ENCODE peak calls at places on chromosomes 11 and 22, in four cellular contexts. B is mesenchymal stem cell, F is PC-9, I is GM23338. C is an unnamed sample.

GRCh38 chr22:46561435-46561905 is 24.1 kb upstream of the CELSR1 start:
- DNase-seq in B (no peak), F (peak; percentile 82), I (peak; percentile 78), C (peak; percentile 85)

GRCh38 chr22:17924735-17925727 is 99.3 kb downstream of the MICAL3 start:
- DNase-seq in B (no peak), F (no peak), I (no peak), C (peak; percentile 34)

GRCh38 chr11:3081386-3081751 is 24.1 kb upstream of the CARS1 start:
- DNase-seq in B (no peak), F (no peak), I (no peak), C (no peak)

GRCh38 chr11:43944761-43945311 is 2.4 kb downstream of the C11orf96 start:
- DNase-seq in B (peak; percentile 75), F (no peak), I (peak; percentile 78), C (peak; percentile 66)

GRCh38 chr22:28601915-28602314 is 77.7 kb downstream of the TTC28 start:
- DNase-seq in B (no peak), F (no peak), I (no peak), C (no peak)

GRCh38 chr22:43408009-43408408 is 3.8 kb upstream of the MPPED1 start:
- DNase-seq in B (no peak), F (no peak), I (no peak), C (no peak)

GRCh38 chr11:3627291-3627690 is 14.5 kb downstream of the ART5 start:
- DNase-seq in B (peak; percentile 81), F (no peak), I (no peak), C (peak; percentile 35)

GRCh38 chr11:86537541-86538222 is 134.7 kb downstream of the ME3 start:
- DNase-seq in B (no peak), F (peak; percentile 33), I (peak; percentile 11), C (peak; percentile 51)

GRCh38 chr22:11253000-11253511 is 4274.9 kb upstream of the OR11H1 start:
- DNase-seq in B (no peak), F (no peak), I (no peak), C (no peak)

GRCh38 chr11:116162541-116163230 is 610.1 kb downstream of the BUD13 start:
- DNase-seq in B (no peak), F (no peak), I (peak; percentile 92), C (peak; percentile 90)

GRCh38 chr22:21865041-21865440 is 2.4 kb downstream of the MAPK1 start:
- DNase-seq in B (peak; percentile 77), F (no peak), I (no peak), C (peak; percentile 62)

GRCh38 chr22:38109391-38110000 is 988 bp downstream of the BAIAP2L2 start:
- DNase-seq in B (no peak), F (no peak), I (peak; percentile 30), C (peak; percentile 71)

GRCh38 chr22:44786136-44786535 is 33.8 kb downstream of the ARHGAP8 start:
- DNase-seq in B (no peak), F (no peak), I (no peak), C (no peak)

GRCh38 chr11:100686476-100686875 is 612 bp upstream of the ARHGAP42 start:
- DNase-seq in B (no peak), F (no peak), I (peak; percentile 73), C (peak; percentile 59)

GRCh38 chr11:13339196-13340153 is 61.9 kb downstream of the BMAL1 start:
- DNase-seq in B (peak; percentile 94), F (no peak), I (no peak), C (no peak)

GRCh38 chr11:84144531-84144930 is 858.4 kb upstream of the CCDC90B start:
- DNase-seq in B (no peak), F (no peak), I (no peak), C (peak; percentile 15)

GRCh38 chr11:112247198-112247597 is 13.5 kb downstream of the PLET1 start:
- DNase-seq in B (no peak), F (peak; percentile 49), I (no peak), C (no peak)

GRCh38 chr11:7514099-7514725 is 413 bp downstream of the PPFIBP2 start:
- DNase-seq in B (peak; percentile 13), F (no peak), I (peak; percentile 38), C (no peak)

GRCh38 chr11:73175551-73176144 is 33.5 kb upstream of the FCHSD2 start:
- DNase-seq in B (no peak), F (no peak), I (no peak), C (no peak)

GRCh38 chr11:73177380-73178091 is 35.4 kb upstream of the FCHSD2 start:
- DNase-seq in B (no peak), F (no peak), I (no peak), C (no peak)

GRCh38 chr11:73176892-73177155 is 34.7 kb upstream of the FCHSD2 start:
- DNase-seq in B (no peak), F (no peak), I (no peak), C (no peak)

GRCh38 chr11:73178092-73178539 is 36.0 kb upstream of the FCHSD2 start:
- DNase-seq in B (peak; percentile 70), F (peak; percentile 69), I (peak; percentile 89), C (peak; percentile 73)

GRCh38 chr11:73176145-73176891 is 34.2 kb upstream of the FCHSD2 start:
- DNase-seq in B (no peak), F (no peak), I (no peak), C (no peak)
- H3K4me2 ChIP-seq in B (no peak overlapping the region), F (peak overlapping the region; percentile 28), I (no peak overlapping the region), C (no peak overlapping the region)

DNA sequence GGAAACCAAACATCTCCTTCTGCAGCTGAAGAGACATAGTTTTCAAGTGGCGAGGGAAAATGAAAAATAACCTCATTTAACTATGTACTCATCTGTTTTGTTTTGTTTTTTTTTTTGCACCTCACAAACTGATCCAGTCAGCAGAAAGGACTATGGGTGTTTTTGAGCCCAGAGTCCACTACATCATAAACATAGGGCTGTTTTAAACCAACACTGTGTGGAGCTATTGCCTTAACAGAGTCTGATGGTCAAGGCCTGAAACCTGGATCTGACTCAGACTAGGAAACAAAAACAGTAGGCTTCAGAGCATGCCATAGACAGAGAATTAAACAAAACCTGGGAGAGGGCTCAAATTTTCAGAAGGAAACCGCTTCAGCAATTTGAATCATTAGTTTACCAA is 99.3 kb upstream of the FSHB start:
- DNase-seq in B (no peak), F (no peak), I (no peak), C (peak; percentile 4)
- H3K4me2 ChIP-seq in B (no peak overlapping the region), F (no peak overlapping the region), I (no peak overlapping the region), C (no peak overlapping the region)

GRCh38 chr11:66725114-66725513 is 3.9 kb downstream of the SPTBN2 start:
- DNase-seq in B (no peak), F (no peak), I (no peak), C (no peak)
- H3K4me2 ChIP-seq in B (no peak overlapping the region), F (no peak overlapping the region), I (no peak overlapping the region), C (no peak overlapping the region)

DNA sequence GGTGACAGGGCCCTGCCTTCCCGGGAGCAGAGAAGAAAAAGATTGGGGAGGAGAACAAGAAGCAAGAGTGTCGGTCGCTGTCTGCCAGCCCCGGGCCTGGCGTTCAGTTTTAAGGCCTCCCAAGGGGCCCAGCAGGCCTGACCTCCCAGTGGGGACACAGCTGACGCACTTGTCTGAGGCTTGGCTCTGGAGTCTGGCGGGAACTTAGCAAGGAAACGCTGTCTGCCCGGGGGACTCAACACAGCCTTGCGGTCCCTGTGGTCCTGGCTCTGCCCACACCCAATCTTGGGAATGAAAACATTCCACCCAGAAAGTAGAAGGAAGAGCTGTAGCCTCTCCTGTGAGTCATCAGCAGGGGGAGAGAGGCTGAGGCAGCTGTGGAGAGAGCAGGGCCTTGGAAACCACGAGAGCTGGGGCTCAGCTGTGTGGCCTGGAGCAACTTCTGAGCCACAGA is 54.4 kb downstream of the TRAF6 start:
- DNase-seq in B (peak; percentile 99), F (peak; percentile 93), I (peak; percentile 8), C (peak; percentile 62)
- H3K4me2 ChIP-seq in B (no peak overlapping the region), F (peak overlapping the region; percentile 48), I (no peak overlapping the region), C (no peak overlapping the region)

GRCh38 chr11:14619580-14619979 is 24.0 kb upstream of the PDE3B start:
- DNase-seq in B (no peak), F (no peak), I (no peak), C (no peak)
- H3K4me2 ChIP-seq in B (no peak overlapping the region), F (no peak overlapping the region), I (no peak overlapping the region), C (no peak overlapping the region)

C was measured in mesendoderm.